ENCODE peak calls at places on chromosome 11, in nine cellular contexts. R, Y, Z, P, H, D, J, W and M are unnamed samples.

GRCh38 chr11:74714904-74715303 is 16.3 kb downstream of the CHRDL2 start:
- DNase-seq in R (no peak), Y (no peak), Z (no peak), P (no peak), H (no peak), D (no peak), J (no peak), W (no peak), M (no peak)

GRCh38 chr11:61022311-61023085 is 51.0 kb downstream of the CD6 start:
- DNase-seq in R (no peak), Y (no peak), Z (no peak), P (no peak), H (no peak), D (no peak), J (peak; percentile 37), W (no peak), M (no peak)

GRCh38 chr11:118929496-118930151 is 3.9 kb upstream of the BCL9L start:
- DNase-seq in R (peak; percentile 90), Y (peak; percentile 89), Z (peak; percentile 91), P (peak; percentile 64), H (peak; percentile 77), D (peak; percentile 86), J (peak; percentile 89), W (peak; percentile 92), M (peak; percentile 50)

GRCh38 chr11:91005458-91005857 is 782.6 kb upstream of the CHORDC1 start:
- DNase-seq in R (no peak), Y (no peak), Z (no peak), P (no peak), H (no peak), D (no peak), J (no peak), W (no peak), M (no peak)

GRCh38 chr11:120134106-120134930 is 3.6 kb downstream of the TRIM29 start:
- DNase-seq in R (no peak), Y (no peak), Z (peak; percentile 4), P (no peak), H (peak; percentile 6), D (no peak), J (peak; percentile 23), W (peak; percentile 65), M (no peak)

GRCh38 chr11:22670803-22671202 is 4.4 kb downstream of the GAS2 start:
- DNase-seq in R (no peak), Y (peak; percentile 10), Z (no peak), P (peak; percentile 32), H (no peak), D (no peak), J (no peak), W (no peak), M (no peak)

GRCh38 chr11:96390403-96390830 is 604 bp downstream of the JRKL start:
- DNase-seq in R (no peak), Y (peak; percentile 77), Z (no peak), P (no peak), H (no peak), D (no peak), J (no peak), W (peak; percentile 80), M (no peak)

GRCh38 chr11:10255388-10256125 is 38.5 kb downstream of the SBF2 start:
- DNase-seq in R (no peak), Y (no peak), Z (no peak), P (no peak), H (no peak), D (no peak), J (no peak), W (no peak), M (no peak)

GRCh38 chr11:72483412-72484186 is 49.3 kb upstream of the CLPB start:
- DNase-seq in R (no peak), Y (peak; percentile 80), Z (no peak), P (no peak), H (no peak), D (peak; percentile 24), J (no peak), W (no peak), M (no peak)

GRCh38 chr11:7936615-7937014 is 4.9 kb downstream of the OR10A3 start:
- DNase-seq in R (no peak), Y (no peak), Z (peak; percentile 63), P (no peak), H (no peak), D (no peak), J (no peak), W (no peak), M (no peak)

GRCh38 chr11:62148271-62148980 is 24.6 kb downstream of the INCENP start:
- DNase-seq in R (no peak), Y (no peak), Z (no peak), P (no peak), H (no peak), D (no peak), J (no peak), W (peak; percentile 77), M (no peak)

GRCh38 chr11:57751676-57752253 is at the start of gene BTBD18:
- DNase-seq in R (no peak), Y (peak; percentile 78), Z (peak; percentile 48), P (peak; percentile 50), H (peak; percentile 71), D (peak; percentile 64), J (no peak), W (no peak), M (no peak)

GRCh38 chr11:125084057-125084416 is 20.9 kb downstream of the SLC37A2 start:
- DNase-seq in R (no peak), Y (no peak), Z (no peak), P (no peak), H (peak; percentile 18), D (no peak), J (no peak), W (peak; percentile 77), M (no peak)

GRCh38 chr11:5505363-5506048 is 4.3 kb downstream of the UBQLN3 start:
- DNase-seq in R (no peak), Y (no peak), Z (no peak), P (no peak), H (no peak), D (no peak), J (no peak), W (no peak), M (no peak)

GRCh38 chr11:46529086-46529905 is 64.5 kb downstream of the AMBRA1 start:
- DNase-seq in R (peak; percentile 69), Y (peak; percentile 71), Z (peak; percentile 70), P (peak; percentile 85), H (peak; percentile 85), D (peak; percentile 46), J (peak; percentile 55), W (peak; percentile 85), M (peak; percentile 41)

GRCh38 chr11:94131363-94132115 is 2.9 kb downstream of the PANX1 start:
- DNase-seq in R (no peak), Y (peak; percentile 73), Z (no peak), P (no peak), H (no peak), D (no peak), J (no peak), W (peak; percentile 53), M (no peak)

GRCh38 chr11:20618083-20618482 is 18.7 kb downstream of the SLC6A5 start:
- DNase-seq in R (no peak), Y (peak; percentile 51), Z (no peak), P (no peak), H (no peak), D (no peak), J (no peak), W (no peak), M (no peak)

GRCh38 chr11:15446315-15446714 is 331.6 kb downstream of the INSC start:
- DNase-seq in R (no peak), Y (no peak), Z (no peak), P (no peak), H (no peak), D (no peak), J (no peak), W (no peak), M (no peak)

GRCh38 chr11:134267966-134268365 is 8.2 kb upstream of the GLB1L3 start:
- DNase-seq in R (no peak), Y (no peak), Z (no peak), P (no peak), H (no peak), D (no peak), J (no peak), W (no peak), M (no peak)

GRCh38 chr11:134271978-134272377 is 4.2 kb upstream of the GLB1L3 start:
- DNase-seq in R (no peak), Y (no peak), Z (no peak), P (no peak), H (no peak), D (no peak), J (no peak), W (no peak), M (no peak)

GRCh38 chr11:134267466-134267865 is 8.7 kb upstream of the GLB1L3 start:
- DNase-seq in R (no peak), Y (no peak), Z (no peak), P (no peak), H (no peak), D (no peak), J (no peak), W (no peak), M (no peak)

GRCh38 chr11:134272381-134273316 is 3.5 kb upstream of the GLB1L3 start:
- DNase-seq in R (no peak), Y (peak; percentile 76), Z (no peak), P (no peak), H (no peak), D (no peak), J (no peak), W (peak; percentile 57), M (no peak)

GRCh38 chr11:134270250-134270714 is 5.9 kb upstream of the GLB1L3 start:
- DNase-seq in R (no peak), Y (no peak), Z (no peak), P (no peak), H (no peak), D (no peak), J (no peak), W (no peak), M (no peak)
- TF ChIP-seq CTCF in R (peak; percentile 25), Y (peak; percentile 7), Z (no peak), P (peak; percentile 25), H (no peak), D (peak; percentile 18), J (no peak), W (no peak), M (no peak)

GRCh38 chr11:123303924-123304323 is 108.9 kb upstream of the CLMP start:
- DNase-seq in R (no peak), Y (no peak), Z (no peak), P (no peak), H (no peak), D (no peak), J (no peak), W (no peak), M (no peak)
- TF ChIP-seq CTCF in R (no peak), Y (no peak), Z (no peak), P (peak; percentile 41), H (no peak), D (no peak), J (no peak), W (no peak), M (no peak)

DNA sequence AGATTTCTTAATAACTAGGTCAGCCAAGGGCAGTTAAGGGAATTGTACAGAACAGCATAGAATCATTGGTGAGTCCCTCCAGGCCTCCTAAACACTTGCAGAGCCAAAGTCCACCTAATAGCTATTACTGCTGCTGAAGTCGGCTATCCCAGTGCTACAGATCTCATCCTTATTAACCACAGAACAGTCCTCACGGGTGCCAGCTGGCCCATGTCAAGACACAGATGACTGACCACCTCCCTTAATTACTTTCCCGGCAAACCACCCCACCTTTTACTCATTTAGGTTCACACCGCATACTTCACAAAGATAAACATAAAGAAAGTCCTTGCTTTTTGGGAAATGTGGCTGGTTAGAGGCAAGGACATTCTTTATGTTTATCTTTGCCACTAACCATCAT is 68.6 kb upstream of the OPCML start:
- DNase-seq in R (no peak), Y (no peak), Z (no peak), P (no peak), H (no peak), D (no peak), J (no peak), W (no peak), M (no peak)
- TF ChIP-seq CTCF in R (no peak), Y (no peak), Z (no peak), P (no peak), H (no peak), D (no peak), J (no peak), W (no peak), M (no peak)

GRCh38 chr11:59550368-59550841 is 39.1 kb downstream of the OR4D9 start:
- DNase-seq in R (peak; percentile 85), Y (peak; percentile 92), Z (peak; percentile 84), P (peak; percentile 80), H (peak; percentile 84), D (peak; percentile 95), J (peak; percentile 82), W (peak; percentile 94), M (peak; percentile 75)
- TF ChIP-seq CTCF in R (peak; percentile 60), Y (peak; percentile 53), Z (peak; percentile 81), P (peak; percentile 52), H (peak; percentile 36), D (peak; percentile 56), J (peak; percentile 70), W (peak; percentile 63), M (peak; percentile 43)